ENCODE peak calls at places on chromosomes 5 and 9, in eight cellular contexts. One of them, this sample, is unnamed. For H3K4me1, the result is how much of the 10 kb centered on the place peaks cover.

GRCh38 chr9:83959061-83959460 is 21.0 kb downstream of the HNRNPK start:
- DNase-seq in HAP-1: no peak
- DNase-seq in hepatocyte: peak
- DNase-seq in left ventricle myocardium inferior: no peak
- DNase-seq in thyroid gland: peak
- DNase-seq in IMR-90: peak
- DNase-seq in tibial nerve: no peak
- DNase-seq in heart left ventricle: no peak
- DNase-seq in this sample: no peak

GRCh38 chr9:94882953-94883641 is 156.6 kb downstream of the AOPEP start:
- DNase-seq in HAP-1: no peak
- DNase-seq in hepatocyte: no peak
- DNase-seq in left ventricle myocardium inferior: no peak
- DNase-seq in thyroid gland: peak
- DNase-seq in IMR-90: no peak
- DNase-seq in tibial nerve: no peak
- DNase-seq in heart left ventricle: no peak
- DNase-seq in this sample: peak

GRCh38 chr5:102903074-102903871 is 148.2 kb downstream of the PAM start:
- DNase-seq in HAP-1: no peak
- DNase-seq in hepatocyte: no peak
- DNase-seq in left ventricle myocardium inferior: no peak
- DNase-seq in thyroid gland: no peak
- DNase-seq in IMR-90: peak
- DNase-seq in tibial nerve: no peak
- DNase-seq in heart left ventricle: no peak
- DNase-seq in this sample: no peak

GRCh38 chr5:57600321-57600720 is 117.7 kb upstream of the ACTBL2 start:
- DNase-seq in HAP-1: no peak
- DNase-seq in hepatocyte: no peak
- DNase-seq in left ventricle myocardium inferior: no peak
- DNase-seq in thyroid gland: no peak
- DNase-seq in IMR-90: peak
- DNase-seq in tibial nerve: no peak
- DNase-seq in heart left ventricle: no peak
- DNase-seq in this sample: no peak

GRCh38 chr9:93860694-93861658 is 94.2 kb downstream of the BARX1 start:
- DNase-seq in HAP-1: no peak
- DNase-seq in hepatocyte: no peak
- DNase-seq in left ventricle myocardium inferior: no peak
- DNase-seq in thyroid gland: no peak
- DNase-seq in IMR-90: no peak
- DNase-seq in tibial nerve: no peak
- DNase-seq in heart left ventricle: no peak
- DNase-seq in this sample: no peak

GRCh38 chr5:94849821-94850736 is 231.6 kb downstream of the SLF1 start:
- DNase-seq in HAP-1: peak
- DNase-seq in hepatocyte: peak
- DNase-seq in left ventricle myocardium inferior: no peak
- DNase-seq in thyroid gland: peak
- DNase-seq in IMR-90: peak
- DNase-seq in tibial nerve: no peak
- DNase-seq in heart left ventricle: no peak
- DNase-seq in this sample: peak

GRCh38 chr5:160887780-160888179 is 35.8 kb upstream of the ATP10B start:
- DNase-seq in HAP-1: no peak
- DNase-seq in hepatocyte: peak
- DNase-seq in left ventricle myocardium inferior: no peak
- DNase-seq in thyroid gland: no peak
- DNase-seq in IMR-90: no peak
- DNase-seq in tibial nerve: no peak
- DNase-seq in heart left ventricle: no peak
- DNase-seq in this sample: no peak

GRCh38 chr9:114906922-114907571 is 23.3 kb downstream of the TNFSF8 start:
- DNase-seq in HAP-1: no peak
- DNase-seq in hepatocyte: peak
- DNase-seq in left ventricle myocardium inferior: no peak
- DNase-seq in thyroid gland: peak
- DNase-seq in IMR-90: peak
- DNase-seq in tibial nerve: no peak
- DNase-seq in heart left ventricle: no peak
- DNase-seq in this sample: peak

GRCh38 chr9:90054810-90055209 is 450.0 kb downstream of the GADD45G start:
- DNase-seq in HAP-1: no peak
- DNase-seq in hepatocyte: no peak
- DNase-seq in left ventricle myocardium inferior: no peak
- DNase-seq in thyroid gland: no peak
- DNase-seq in IMR-90: no peak
- DNase-seq in tibial nerve: no peak
- DNase-seq in heart left ventricle: no peak
- DNase-seq in this sample: no peak

GRCh38 chr5:129506950-129507349 is 46.9 kb downstream of the ADAMTS19 start:
- DNase-seq in HAP-1: no peak
- DNase-seq in hepatocyte: no peak
- DNase-seq in left ventricle myocardium inferior: no peak
- DNase-seq in thyroid gland: no peak
- DNase-seq in IMR-90: no peak
- DNase-seq in tibial nerve: no peak
- DNase-seq in heart left ventricle: no peak
- DNase-seq in this sample: no peak

GRCh38 chr5:73370076-73370475 is 78.5 kb downstream of the FOXD1 start:
- DNase-seq in HAP-1: no peak
- DNase-seq in hepatocyte: no peak
- DNase-seq in left ventricle myocardium inferior: no peak
- DNase-seq in thyroid gland: no peak
- DNase-seq in IMR-90: no peak
- DNase-seq in tibial nerve: no peak
- DNase-seq in heart left ventricle: no peak
- DNase-seq in this sample: no peak

GRCh38 chr5:15446552-15446951 is 53.4 kb upstream of the FBXL7 start:
- DNase-seq in HAP-1: no peak
- DNase-seq in hepatocyte: no peak
- DNase-seq in left ventricle myocardium inferior: no peak
- DNase-seq in thyroid gland: no peak
- DNase-seq in IMR-90: peak
- DNase-seq in tibial nerve: no peak
- DNase-seq in heart left ventricle: no peak
- DNase-seq in this sample: no peak

GRCh38 chr9:134669556-134669955 is 28.0 kb downstream of the COL5A1 start:
- DNase-seq in HAP-1: no peak
- DNase-seq in hepatocyte: no peak
- DNase-seq in left ventricle myocardium inferior: peak
- DNase-seq in thyroid gland: no peak
- DNase-seq in IMR-90: no peak
- DNase-seq in tibial nerve: no peak
- DNase-seq in heart left ventricle: no peak
- DNase-seq in this sample: peak

GRCh38 chr9:134569626-134570025 is 72.0 kb upstream of the COL5A1 start:
- DNase-seq in HAP-1: no peak
- DNase-seq in hepatocyte: peak
- DNase-seq in left ventricle myocardium inferior: peak
- DNase-seq in thyroid gland: no peak
- DNase-seq in IMR-90: no peak
- DNase-seq in tibial nerve: no peak
- DNase-seq in heart left ventricle: no peak
- DNase-seq in this sample: no peak

GRCh38 chr9:124947727-124948391 is 7.0 kb upstream of the GOLGA1 start:
- DNase-seq in HAP-1: peak
- DNase-seq in hepatocyte: no peak
- DNase-seq in left ventricle myocardium inferior: no peak
- DNase-seq in thyroid gland: no peak
- DNase-seq in IMR-90: no peak
- DNase-seq in tibial nerve: no peak
- DNase-seq in heart left ventricle: no peak
- DNase-seq in this sample: peak

GRCh38 chr5:19240150-19240549 is 747.9 kb downstream of the CDH18 start:
- DNase-seq in HAP-1: no peak
- DNase-seq in hepatocyte: no peak
- DNase-seq in left ventricle myocardium inferior: no peak
- DNase-seq in thyroid gland: no peak
- DNase-seq in IMR-90: no peak
- DNase-seq in tibial nerve: no peak
- DNase-seq in heart left ventricle: no peak
- DNase-seq in this sample: peak

GRCh38 chr5:14211818-14212799 is 69.0 kb downstream of the TRIO start:
- DNase-seq in HAP-1: no peak
- DNase-seq in hepatocyte: no peak
- DNase-seq in left ventricle myocardium inferior: no peak
- DNase-seq in thyroid gland: no peak
- DNase-seq in IMR-90: no peak
- DNase-seq in tibial nerve: no peak
- DNase-seq in heart left ventricle: no peak
- DNase-seq in this sample: no peak

GRCh38 chr5:57435701-57436134 is 46.9 kb downstream of the ACTBL2 start:
- DNase-seq in HAP-1: no peak
- DNase-seq in hepatocyte: peak
- DNase-seq in left ventricle myocardium inferior: no peak
- DNase-seq in thyroid gland: no peak
- DNase-seq in IMR-90: peak
- DNase-seq in tibial nerve: no peak
- DNase-seq in heart left ventricle: no peak
- DNase-seq in this sample: peak

GRCh38 chr5:83512051-83512745 is 40.7 kb downstream of the VCAN start:
- DNase-seq in HAP-1: no peak
- DNase-seq in hepatocyte: no peak
- DNase-seq in left ventricle myocardium inferior: no peak
- DNase-seq in thyroid gland: no peak
- DNase-seq in IMR-90: peak
- DNase-seq in tibial nerve: no peak
- DNase-seq in heart left ventricle: no peak
- DNase-seq in this sample: no peak

GRCh38 chr5:134626369-134627014 is 6.1 kb downstream of the SAR1B start:
- DNase-seq in HAP-1: no peak
- DNase-seq in hepatocyte: peak
- DNase-seq in left ventricle myocardium inferior: no peak
- DNase-seq in thyroid gland: no peak
- DNase-seq in IMR-90: peak
- DNase-seq in tibial nerve: no peak
- DNase-seq in heart left ventricle: no peak
- DNase-seq in this sample: no peak

GRCh38 chr5:112848116-112848811 is 12.8 kb upstream of the SRP19 start:
- DNase-seq in HAP-1: peak
- DNase-seq in hepatocyte: peak
- DNase-seq in left ventricle myocardium inferior: no peak
- DNase-seq in thyroid gland: no peak
- DNase-seq in IMR-90: peak
- DNase-seq in tibial nerve: peak
- DNase-seq in heart left ventricle: no peak
- DNase-seq in this sample: peak

GRCh38 chr9:18861599-18862546 is 171.1 kb downstream of the SAXO1 start:
- DNase-seq in HAP-1: no peak
- DNase-seq in hepatocyte: peak
- DNase-seq in left ventricle myocardium inferior: peak
- DNase-seq in thyroid gland: peak
- DNase-seq in IMR-90: peak
- DNase-seq in tibial nerve: peak
- DNase-seq in heart left ventricle: peak
- DNase-seq in this sample: peak

GRCh38 chr9:131096490-131097258 is at the start of gene AIF1L:
- DNase-seq in HAP-1: peak
- DNase-seq in hepatocyte: peak
- DNase-seq in left ventricle myocardium inferior: no peak
- DNase-seq in thyroid gland: peak
- DNase-seq in IMR-90: no peak
- DNase-seq in tibial nerve: no peak
- DNase-seq in heart left ventricle: no peak
- DNase-seq in this sample: no peak

GRCh38 chr5:176537608-176538504 is 654 bp upstream of the RNF44 start:
- DNase-seq in HAP-1: peak
- DNase-seq in hepatocyte: peak
- DNase-seq in left ventricle myocardium inferior: peak
- DNase-seq in thyroid gland: peak
- DNase-seq in IMR-90: peak
- DNase-seq in tibial nerve: peak
- DNase-seq in heart left ventricle: peak
- DNase-seq in this sample: peak
- H3K4me1 ChIP-seq in HAP-1: under half
- H3K4me1 ChIP-seq in hepatocyte: under half
- H3K4me1 ChIP-seq in left ventricle myocardium inferior: half or more
- H3K4me1 ChIP-seq in thyroid gland: half or more
- H3K4me1 ChIP-seq in IMR-90: under half
- H3K4me1 ChIP-seq in tibial nerve: half or more
- H3K4me1 ChIP-seq in heart left ventricle: under half
- H3K4me1 ChIP-seq in this sample: under half

DNA sequence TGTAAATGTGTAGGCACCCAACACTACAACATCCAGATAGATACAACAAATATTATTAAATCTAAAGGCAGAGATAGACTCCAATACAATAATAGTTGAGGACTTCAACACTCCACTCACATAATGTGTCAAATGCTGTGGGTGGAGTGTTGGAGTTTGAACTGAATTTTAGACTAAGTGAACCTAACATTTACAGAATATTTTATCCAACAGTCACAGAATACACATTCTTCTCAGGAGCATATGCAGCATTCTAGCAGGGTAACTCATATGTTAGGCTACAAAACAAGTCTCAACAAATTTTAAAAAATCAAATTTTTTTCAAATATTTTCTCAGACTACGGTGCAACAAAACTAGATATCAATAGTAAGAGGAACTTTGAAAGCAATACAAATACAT is 648.7 kb upstream of the CDH18 start:
- DNase-seq in HAP-1: no peak
- DNase-seq in hepatocyte: no peak
- DNase-seq in left ventricle myocardium inferior: no peak
- DNase-seq in thyroid gland: no peak
- DNase-seq in IMR-90: no peak
- DNase-seq in tibial nerve: no peak
- DNase-seq in heart left ventricle: no peak
- DNase-seq in this sample: no peak
- H3K4me3 ChIP-seq in HAP-1: no peak
- H3K4me3 ChIP-seq in hepatocyte: no peak
- H3K4me3 ChIP-seq in left ventricle myocardium inferior: no peak
- H3K4me3 ChIP-seq in thyroid gland: no peak
- H3K4me3 ChIP-seq in IMR-90: no peak
- H3K4me3 ChIP-seq in tibial nerve: no peak
- H3K4me3 ChIP-seq in heart left ventricle: no peak
- H3K4me3 ChIP-seq in this sample: no peak

DNA sequence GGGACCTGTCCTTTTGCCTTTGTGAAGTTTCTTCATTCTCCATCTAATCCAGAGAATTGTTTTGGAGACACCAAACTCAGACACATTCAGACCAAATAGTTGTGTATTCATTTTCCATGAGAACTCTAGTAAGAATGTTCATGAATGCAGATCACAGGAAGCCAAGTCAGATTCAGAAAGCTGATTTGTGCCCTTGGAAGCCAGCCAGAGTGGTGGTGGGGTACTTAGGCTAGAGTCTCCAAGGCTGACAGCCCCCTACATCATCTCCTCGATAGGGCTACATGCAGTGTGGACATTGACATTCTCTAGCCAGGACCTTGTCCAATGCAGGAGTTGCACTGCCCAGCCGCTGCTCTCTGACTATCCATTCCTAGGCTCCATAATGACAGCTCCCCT is 137.6 kb downstream of the UGCG start:
- DNase-seq in HAP-1: no peak
- DNase-seq in hepatocyte: no peak
- DNase-seq in left ventricle myocardium inferior: no peak
- DNase-seq in thyroid gland: no peak
- DNase-seq in IMR-90: no peak
- DNase-seq in tibial nerve: no peak
- DNase-seq in heart left ventricle: no peak
- DNase-seq in this sample: no peak
- H3K4me1 ChIP-seq in HAP-1: under half
- H3K4me1 ChIP-seq in hepatocyte: under half
- H3K4me1 ChIP-seq in left ventricle myocardium inferior: under half
- H3K4me1 ChIP-seq in thyroid gland: under half
- H3K4me1 ChIP-seq in IMR-90: under half
- H3K4me1 ChIP-seq in tibial nerve: under half
- H3K4me1 ChIP-seq in heart left ventricle: under half
- H3K4me1 ChIP-seq in this sample: under half

GRCh38 chr5:126508962-126509279 is 85.7 kb downstream of the GRAMD2B start:
- DNase-seq in HAP-1: no peak
- DNase-seq in hepatocyte: no peak
- DNase-seq in left ventricle myocardium inferior: no peak
- DNase-seq in thyroid gland: peak
- DNase-seq in IMR-90: no peak
- DNase-seq in tibial nerve: peak
- DNase-seq in heart left ventricle: no peak
- DNase-seq in this sample: peak
- H3K4me3 ChIP-seq in HAP-1: no peak
- H3K4me3 ChIP-seq in hepatocyte: no peak
- H3K4me3 ChIP-seq in left ventricle myocardium inferior: no peak
- H3K4me3 ChIP-seq in thyroid gland: no peak
- H3K4me3 ChIP-seq in IMR-90: no peak
- H3K4me3 ChIP-seq in tibial nerve: no peak
- H3K4me3 ChIP-seq in heart left ventricle: no peak
- H3K4me3 ChIP-seq in this sample: no peak